ENCODE peak calls at places on chromosome 15, in nine cellular contexts. D is progenitor cell of endocrine pancreas, U is endothelial cell, K is GM10248, N is left lung, W is astrocyte, P is MCF 10A, H is astrocyte of the spinal cord, F is HCT116. G is an unnamed sample.

GRCh38 chr15:87369269-87369668 is 887.3 kb downstream of the NTRK3 start:
- DNase-seq in H (peak), D (no peak), P (peak), F (no peak), K (no peak), U (no peak), N (no peak), W (peak), G (no peak)

GRCh38 chr15:63030101-63030528 is 12.4 kb upstream of the TPM1 start:
- DNase-seq in H (no peak), W (peak), N (no peak), K (no peak), D (no peak), F (no peak), U (no peak), P (no peak), G (no peak)

GRCh38 chr15:66803182-66803729 is 101.2 kb downstream of the SMAD6 start:
- DNase-seq in D (peak), W (peak), K (no peak), N (peak), F (peak), P (peak), H (peak), U (peak), G (peak)

GRCh38 chr15:63915888-63916731 is 82.4 kb upstream of the HERC1 start:
- DNase-seq in F (no peak), W (peak), N (no peak), P (peak), U (peak), H (peak), K (no peak), D (no peak), G (peak)

GRCh38 chr15:47987908-47988532 is 132.8 kb upstream of the SLC24A5 start:
- DNase-seq in W (peak), N (no peak), F (peak), P (peak), K (peak), H (peak), D (no peak), U (peak), G (no peak)

GRCh38 chr15:39304201-39304841 is 276.6 kb upstream of the THBS1 start:
- DNase-seq in N (no peak), W (peak), F (no peak), K (no peak), P (no peak), H (peak), U (no peak), D (no peak), G (no peak)

GRCh38 chr15:48855501-48856440 is 22.2 kb upstream of the EID1 start:
- DNase-seq in K (no peak), F (peak), W (peak), U (peak), P (peak), D (no peak), N (no peak), H (peak), G (no peak)

GRCh38 chr15:63296195-63296594 is 18.8 kb downstream of the APH1B start:
- DNase-seq in U (no peak), P (no peak), H (no peak), D (no peak), N (no peak), K (no peak), W (no peak), F (no peak), G (no peak)

GRCh38 chr15:39411102-39411989 is 169.5 kb upstream of the THBS1 start:
- DNase-seq in W (peak), D (no peak), P (no peak), K (peak), U (no peak), H (no peak), N (no peak), F (no peak), G (no peak)

GRCh38 chr15:64552281-64552948 is 92.0 kb downstream of the ZNF609 start:
- DNase-seq in W (no peak), D (no peak), H (no peak), F (no peak), N (no peak), U (no peak), P (no peak), K (no peak), G (no peak)

GRCh38 chr15:85579957-85580694 is 199.7 kb downstream of the AKAP13 start:
- DNase-seq in P (no peak), K (peak), U (no peak), N (no peak), W (peak), H (peak), D (no peak), F (no peak), G (no peak)

GRCh38 chr15:62998262-62998909 is 44.2 kb upstream of the TPM1 start:
- DNase-seq in F (no peak), K (no peak), N (no peak), P (no peak), D (no peak), U (no peak), W (no peak), H (no peak), G (no peak)

GRCh38 chr15:99537344-99537743 is 28.4 kb upstream of the MEF2A start:
- DNase-seq in P (no peak), U (no peak), D (no peak), H (no peak), K (no peak), N (no peak), W (peak), F (no peak), G (no peak)

GRCh38 chr15:32844118-32844711 is 126.4 kb downstream of the GREM1 start:
- DNase-seq in U (no peak), K (peak), P (peak), N (no peak), W (no peak), H (peak), D (no peak), F (peak), G (no peak)

GRCh38 chr15:48358681-48359152 is 27.5 kb downstream of the DUT start:
- DNase-seq in U (no peak), K (no peak), H (peak), W (peak), P (peak), N (no peak), F (no peak), D (no peak), G (no peak)

GRCh38 chr15:65829150-65829764 is 37.2 kb upstream of the DENND4A start:
- DNase-seq in N (no peak), U (no peak), P (peak), K (peak), W (no peak), H (peak), F (peak), D (no peak), G (no peak)

GRCh38 chr15:76155742-76156141 is 96.0 kb downstream of the TMEM266 start:
- DNase-seq in P (no peak), U (no peak), W (no peak), H (no peak), F (no peak), D (no peak), N (no peak), K (no peak), G (no peak)

GRCh38 chr15:71512281-71513016 is 297.9 kb upstream of the NR2E3 start:
- DNase-seq in U (no peak), F (no peak), N (no peak), H (peak), W (no peak), P (no peak), D (no peak), K (no peak), G (no peak)

DNA sequence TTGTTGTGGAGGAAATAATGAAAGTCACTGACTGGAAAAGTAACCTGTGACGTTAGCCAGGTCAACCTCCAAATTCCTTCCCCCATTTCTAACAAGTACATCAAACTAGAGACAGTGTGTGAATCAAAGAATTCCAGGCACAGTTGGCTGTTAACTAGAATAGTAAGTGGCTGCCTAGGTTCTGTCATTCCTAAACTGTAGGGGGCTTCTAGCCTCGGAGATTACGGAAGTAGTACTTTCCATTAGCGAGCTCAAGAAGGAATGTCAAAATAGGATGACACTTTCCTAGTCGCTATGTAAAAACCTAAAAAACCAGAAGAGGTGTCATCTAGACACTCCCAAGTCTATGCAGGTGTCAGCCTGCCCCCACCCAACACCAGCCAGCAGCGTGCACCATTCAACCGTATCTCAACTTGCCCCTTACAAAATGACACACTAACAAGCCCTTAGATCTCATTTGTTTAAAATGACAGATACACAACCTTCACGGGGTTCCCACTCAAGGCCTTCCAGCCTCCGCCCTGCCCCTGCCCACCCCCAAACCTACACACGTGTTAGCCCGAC is 910 bp downstream of the INO80 start:
- DNase-seq in W (peak), H (peak), F (peak), D (no peak), N (no peak), P (peak), U (peak), K (no peak), G (no peak)
- TF ChIP-seq CTCF in W (peak), H (peak), F (peak), D (peak), N (no peak), P (no peak), U (no peak), K (peak), G (no peak)

GRCh38 chr15:93619597-93619996 is 530.6 kb upstream of the RGMA start:
- DNase-seq in F (no peak), N (no peak), P (no peak), U (no peak), K (no peak), H (no peak), W (no peak), D (no peak), G (no peak)

GRCh38 chr15:93614446-93615104 is 525.6 kb upstream of the RGMA start:
- DNase-seq in W (no peak), H (no peak), F (no peak), D (no peak), K (no peak), P (no peak), U (no peak), N (no peak), G (no peak)

DNA sequence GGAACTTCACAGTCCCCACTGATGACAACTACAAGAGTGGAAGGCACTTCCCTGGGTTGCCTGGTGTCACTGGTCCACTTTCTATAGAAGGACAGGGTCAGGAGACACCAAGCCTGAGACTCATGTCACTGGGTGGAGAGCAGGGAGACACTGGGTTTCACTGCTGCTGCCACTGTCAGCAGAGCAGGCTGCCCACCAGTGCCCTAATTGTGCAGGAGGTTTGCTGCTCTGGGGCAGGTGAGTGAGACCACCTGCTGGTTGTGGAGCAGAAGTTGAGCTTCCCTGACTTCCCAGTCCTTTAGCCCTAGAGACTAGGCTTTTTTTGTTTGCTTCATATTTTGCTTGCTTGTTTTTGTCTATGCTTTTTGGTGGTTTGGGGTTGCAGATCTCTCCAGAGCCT is 528.4 kb upstream of the RGMA start:
- DNase-seq in P (no peak), H (no peak), F (no peak), K (no peak), N (no peak), W (no peak), D (no peak), U (peak), G (no peak)
- TF ChIP-seq CTCF in P (no peak), H (no peak), F (no peak), K (no peak), N (no peak), W (no peak), D (peak), U (no peak), G (no peak)

DNA sequence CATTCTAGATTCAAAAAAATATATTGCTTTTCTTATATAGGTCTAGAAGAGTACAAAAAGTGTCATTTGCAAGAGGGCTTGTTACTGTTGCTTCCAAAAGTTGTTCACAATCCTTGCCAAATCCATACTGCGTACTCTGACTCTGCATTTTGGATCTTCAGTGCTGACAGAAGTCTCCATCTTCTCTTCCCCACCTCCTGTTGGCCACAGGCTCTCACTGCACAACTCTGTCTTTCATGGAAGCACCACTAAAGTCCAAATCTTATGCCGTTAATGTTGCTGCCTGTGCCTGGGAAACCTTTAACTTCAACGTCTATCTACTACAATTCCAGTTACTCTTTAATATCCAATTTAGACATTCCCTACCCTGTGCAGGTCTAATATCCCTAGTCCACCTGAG is 419.9 kb downstream of the NR2F2 start:
- DNase-seq in N (no peak), K (no peak), F (no peak), U (no peak), D (no peak), W (no peak), P (no peak), H (no peak), G (no peak)
- TF ChIP-seq CTCF in N (no peak), K (no peak), F (peak), U (no peak), D (peak), W (no peak), P (no peak), H (no peak), G (no peak)

DNA sequence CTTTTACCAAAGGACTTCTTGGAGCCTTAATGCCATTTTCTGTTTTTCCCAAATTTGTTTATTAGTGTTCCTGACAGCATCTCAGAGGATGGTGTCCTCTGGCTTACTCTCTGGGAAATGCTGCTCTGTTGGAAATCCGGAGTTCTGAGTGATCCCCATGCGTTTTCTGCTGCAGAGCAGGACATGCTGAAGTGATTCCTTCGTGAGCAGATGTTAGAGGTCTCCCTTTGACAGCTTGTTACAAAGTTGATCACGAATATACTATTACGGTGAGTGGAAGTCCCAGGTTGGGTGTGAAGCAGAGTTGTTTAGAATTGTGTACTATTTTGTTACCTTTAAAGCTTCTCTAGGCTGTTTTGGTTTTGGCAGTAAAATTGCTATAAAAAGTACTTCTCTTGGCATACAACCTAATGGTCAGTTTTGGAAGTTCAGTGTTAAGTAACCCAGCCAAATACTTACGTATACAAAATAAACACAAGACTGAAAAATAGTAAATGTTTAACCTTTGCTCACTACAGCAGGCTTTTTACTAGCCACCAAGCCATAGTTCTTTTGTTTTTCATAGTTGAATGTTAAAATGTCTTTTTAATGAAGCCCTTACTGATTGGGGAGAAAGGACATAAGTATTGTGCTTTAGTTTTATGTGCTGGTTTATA is 15.0 kb upstream of the GOLGA6L9 start:
- DNase-seq in U (no peak), K (no peak), P (peak), H (no peak), D (no peak), W (no peak), N (no peak), F (no peak), G (no peak)
- TF ChIP-seq CTCF in U (no peak), K (no peak), P (no peak), H (no peak), D (peak), W (no peak), N (no peak), F (no peak), G (no peak)

GRCh38 chr15:57393081-57393480 is 16.8 kb downstream of the CGNL1 start:
- DNase-seq in W (no peak), K (no peak), H (no peak), D (no peak), U (no peak), F (no peak), N (no peak), P (no peak), G (no peak)
- TF ChIP-seq CTCF in W (no peak), K (no peak), H (no peak), D (no peak), U (no peak), F (no peak), N (no peak), P (no peak), G (no peak)

GRCh38 chr15:44726568-44727461 is 9.5 kb upstream of the TRIM69 start:
- DNase-seq in F (peak), N (no peak), K (peak), H (peak), D (no peak), U (no peak), W (peak), P (peak), G (no peak)
- TF ChIP-seq CTCF in F (no peak), N (no peak), K (no peak), H (peak), D (no peak), U (no peak), W (no peak), P (no peak), G (no peak)

GRCh38 chr15:77722759-77723460 is 90.2 kb upstream of the LINGO1 start:
- DNase-seq in K (no peak), N (peak), D (no peak), P (no peak), W (no peak), F (no peak), H (no peak), U (no peak), G (no peak)
- TF ChIP-seq CTCF in K (no peak), N (no peak), D (no peak), P (no peak), W (no peak), F (no peak), H (no peak), U (no peak), G (no peak)

GRCh38 chr15:88878720-88879184 is 16.6 kb downstream of the HAPLN3 start:
- DNase-seq in P (peak), H (peak), D (peak), F (no peak), U (peak), W (no peak), N (peak), K (peak), G (no peak)
- TF ChIP-seq CTCF in P (peak), H (peak), D (peak), F (peak), U (peak), W (peak), N (peak), K (peak), G (peak)

DNA sequence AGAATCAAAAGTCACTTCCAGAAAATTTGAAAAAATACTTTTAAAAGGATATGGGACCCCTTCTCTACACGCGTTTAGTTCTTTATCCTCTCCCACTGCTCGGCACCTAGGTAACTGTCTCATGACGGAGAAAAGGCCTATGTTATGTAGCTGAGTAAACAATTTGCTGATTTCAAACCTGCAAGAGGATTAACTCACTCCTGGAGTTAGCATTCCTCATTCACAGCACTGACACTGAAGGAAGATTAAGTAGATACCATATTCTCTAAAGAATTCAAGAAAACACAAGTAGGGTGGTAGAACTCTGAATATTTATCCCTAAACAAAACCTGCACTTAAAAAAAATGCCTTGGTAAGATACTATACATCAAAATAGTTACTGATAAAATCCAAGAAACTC is 30.3 kb upstream of the PYGO1 start:
- DNase-seq in N (no peak), U (no peak), F (no peak), P (no peak), D (no peak), H (no peak), K (no peak), W (no peak), G (no peak)
- TF ChIP-seq CTCF in N (no peak), U (no peak), F (no peak), P (no peak), D (no peak), H (no peak), K (no peak), W (no peak), G (no peak)